ENCODE peak calls at places on chromosome 20, in four cellular contexts. One of them, this sample, is unnamed.

GRCh38 chr20:25479638-25480037 is 72.2 kb downstream of the GINS1 start:
- DNase-seq in body of pancreas: no peak
- DNase-seq in PC-3: no peak
- DNase-seq in HFF-Myc: no peak
- DNase-seq in this sample: no peak

GRCh38 chr20:43323592-43323991 is 133.9 kb upstream of the PTPRT start:
- DNase-seq in body of pancreas: no peak
- DNase-seq in PC-3: no peak
- DNase-seq in HFF-Myc: no peak
- DNase-seq in this sample: no peak

GRCh38 chr20:36391456-36391855 is 85.3 kb downstream of the DLGAP4 start:
- DNase-seq in PC-3: peak
- DNase-seq in body of pancreas: no peak
- DNase-seq in HFF-Myc: no peak
- DNase-seq in this sample: no peak

GRCh38 chr20:53126185-53126584 is 154.0 kb downstream of the TSHZ2 start:
- DNase-seq in PC-3: no peak
- DNase-seq in body of pancreas: no peak
- DNase-seq in HFF-Myc: no peak
- DNase-seq in this sample: no peak

GRCh38 chr20:38192323-38192885 is 27.3 kb upstream of the TGM2 start:
- DNase-seq in PC-3: no peak
- DNase-seq in body of pancreas: no peak
- DNase-seq in HFF-Myc: no peak
- DNase-seq in this sample: no peak

GRCh38 chr20:56808732-56809131 is 179.6 kb downstream of the TFAP2C start:
- DNase-seq in HFF-Myc: no peak
- DNase-seq in PC-3: no peak
- DNase-seq in body of pancreas: no peak
- DNase-seq in this sample: no peak

GRCh38 chr20:54909702-54910101 is 434.3 kb downstream of the DOK5 start:
- DNase-seq in PC-3: no peak
- DNase-seq in body of pancreas: no peak
- DNase-seq in HFF-Myc: no peak
- DNase-seq in this sample: no peak

GRCh38 chr20:47315339-47315662 is 41.2 kb downstream of the ZMYND8 start:
- DNase-seq in body of pancreas: no peak
- DNase-seq in HFF-Myc: no peak
- DNase-seq in PC-3: peak
- DNase-seq in this sample: no peak

GRCh38 chr20:33443006-33443511 is 504 bp downstream of the SNTA1 start:
- DNase-seq in HFF-Myc: no peak
- DNase-seq in body of pancreas: peak
- DNase-seq in PC-3: no peak
- DNase-seq in this sample: no peak

GRCh38 chr20:54875307-54875706 is 399.9 kb downstream of the DOK5 start:
- DNase-seq in PC-3: no peak
- DNase-seq in body of pancreas: no peak
- DNase-seq in HFF-Myc: no peak
- DNase-seq in this sample: no peak

GRCh38 chr20:62020935-62021701 is 44.6 kb downstream of the TAF4 start:
- DNase-seq in HFF-Myc: no peak
- DNase-seq in body of pancreas: peak
- DNase-seq in PC-3: no peak
- DNase-seq in this sample: no peak

GRCh38 chr20:56395166-56395565 is 2.7 kb downstream of the CSTF1 start:
- DNase-seq in HFF-Myc: no peak
- DNase-seq in PC-3: no peak
- DNase-seq in body of pancreas: no peak
- DNase-seq in this sample: no peak

GRCh38 chr20:63735859-63736718 is at the start of gene LIME1:
- DNase-seq in body of pancreas: no peak
- DNase-seq in HFF-Myc: no peak
- DNase-seq in PC-3: no peak
- DNase-seq in this sample: peak

GRCh38 chr20:63734111-63734945 is 2.1 kb upstream of the LIME1 start:
- DNase-seq in HFF-Myc: no peak
- DNase-seq in PC-3: no peak
- DNase-seq in body of pancreas: no peak
- DNase-seq in this sample: peak

GRCh38 chr20:63736893-63737689 is 627 bp downstream of the LIME1 start:
- DNase-seq in body of pancreas: peak
- DNase-seq in HFF-Myc: no peak
- DNase-seq in PC-3: no peak
- DNase-seq in this sample: peak

GRCh38 chr20:63733579-63734081 is 2.8 kb upstream of the LIME1 start:
- DNase-seq in HFF-Myc: no peak
- DNase-seq in PC-3: no peak
- DNase-seq in body of pancreas: no peak
- DNase-seq in this sample: no peak

GRCh38 chr20:63734946-63735858 is 1.3 kb upstream of the LIME1 start:
- DNase-seq in PC-3: no peak
- DNase-seq in HFF-Myc: no peak
- DNase-seq in body of pancreas: no peak
- DNase-seq in this sample: peak
- TF ChIP-seq CTCF in PC-3: no peak
- TF ChIP-seq CTCF in HFF-Myc: no peak
- TF ChIP-seq CTCF in body of pancreas: no peak
- TF ChIP-seq CTCF in this sample: no peak

DNA sequence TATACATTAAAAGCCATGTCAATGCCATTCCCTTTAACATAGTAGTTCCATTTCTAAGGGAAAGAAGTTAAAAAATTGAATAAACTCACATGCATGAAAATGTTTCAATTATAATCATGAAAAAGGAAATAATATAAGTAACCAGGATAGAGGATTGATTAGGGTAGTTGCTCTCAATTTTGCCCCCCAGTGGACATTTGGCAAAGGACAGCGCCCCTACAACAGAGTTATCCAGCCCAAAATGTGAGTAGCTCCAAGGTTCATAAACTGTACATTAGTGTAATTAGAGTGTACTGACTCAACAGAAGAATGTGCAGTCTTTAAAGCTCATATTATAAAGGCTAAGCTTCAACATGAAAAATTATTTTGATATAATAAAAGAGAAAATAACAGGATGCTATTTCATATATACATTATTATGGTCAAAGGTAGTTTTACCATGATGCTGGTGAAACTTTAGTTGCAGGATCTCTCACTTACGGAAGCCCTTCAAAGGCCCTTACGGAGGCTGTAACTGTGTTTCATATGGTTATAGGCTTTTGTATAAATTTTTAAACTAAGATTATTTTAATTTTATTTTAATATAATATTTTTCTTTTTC is 403.4 kb downstream of the PLCB1 start:
- DNase-seq in PC-3: peak
- DNase-seq in body of pancreas: peak
- DNase-seq in HFF-Myc: no peak
- DNase-seq in this sample: no peak
- TF ChIP-seq CTCF in PC-3: peak
- TF ChIP-seq CTCF in body of pancreas: peak
- TF ChIP-seq CTCF in HFF-Myc: peak
- TF ChIP-seq CTCF in this sample: peak

GRCh38 chr20:1334761-1335160 is 5.8 kb upstream of the SDCBP2 start:
- DNase-seq in PC-3: no peak
- DNase-seq in body of pancreas: no peak
- DNase-seq in HFF-Myc: no peak
- DNase-seq in this sample: no peak
- TF ChIP-seq CTCF in PC-3: peak
- TF ChIP-seq CTCF in body of pancreas: no peak
- TF ChIP-seq CTCF in HFF-Myc: no peak
- TF ChIP-seq CTCF in this sample: no peak

GRCh38 chr20:41029150-41029872 is 689 bp downstream of the TOP1 start:
- DNase-seq in body of pancreas: peak
- DNase-seq in HFF-Myc: no peak
- DNase-seq in PC-3: no peak
- DNase-seq in this sample: peak
- TF ChIP-seq CTCF in body of pancreas: no peak
- TF ChIP-seq CTCF in HFF-Myc: no peak
- TF ChIP-seq CTCF in PC-3: no peak
- TF ChIP-seq CTCF in this sample: no peak

DNA sequence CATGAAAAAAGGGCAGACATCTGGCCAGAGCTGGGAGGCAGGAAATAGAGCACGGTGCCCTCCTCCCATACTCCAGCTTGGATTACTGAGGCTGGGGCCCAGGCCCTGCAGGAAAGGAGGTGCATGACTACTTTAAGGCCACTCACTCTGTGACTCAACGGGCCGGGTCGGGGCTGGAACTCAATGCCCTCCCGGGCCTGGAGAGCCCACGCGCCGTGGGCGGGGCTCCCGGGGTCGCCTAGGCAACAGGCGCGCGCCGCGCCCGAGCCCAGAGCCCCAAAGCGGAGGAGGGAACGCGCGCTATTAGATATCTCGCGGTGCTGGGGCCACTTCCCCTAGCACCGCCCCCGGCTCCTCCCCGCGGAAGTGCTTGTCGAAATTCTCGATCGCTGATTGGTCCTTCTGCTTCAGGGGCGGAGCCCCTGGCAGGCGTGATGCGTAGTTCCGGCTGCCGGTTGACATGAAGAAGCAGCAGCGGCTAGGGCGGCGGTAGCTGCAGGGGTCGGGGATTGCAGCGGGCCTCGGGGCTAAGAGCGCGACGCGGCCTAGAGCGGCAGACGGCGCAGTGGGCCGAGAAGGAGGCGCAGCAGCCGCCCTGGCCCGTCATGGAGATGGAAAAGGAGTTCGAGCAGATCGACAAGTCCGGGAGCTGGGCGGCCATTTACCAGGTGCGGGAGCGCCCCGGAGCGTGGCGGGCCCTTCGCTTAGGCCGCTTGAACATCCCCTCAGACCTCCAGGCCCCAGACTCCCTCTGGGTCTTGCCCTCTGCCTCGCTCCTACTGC is at the start of gene PTPN1:
- DNase-seq in HFF-Myc: peak
- DNase-seq in PC-3: peak
- DNase-seq in body of pancreas: peak
- DNase-seq in this sample: peak
- TF ChIP-seq CTCF in HFF-Myc: no peak
- TF ChIP-seq CTCF in PC-3: no peak
- TF ChIP-seq CTCF in body of pancreas: no peak
- TF ChIP-seq CTCF in this sample: no peak

GRCh38 chr20:49543071-49543857 is 24.7 kb downstream of the PTGIS start:
- DNase-seq in PC-3: no peak
- DNase-seq in HFF-Myc: no peak
- DNase-seq in body of pancreas: no peak
- DNase-seq in this sample: no peak
- TF ChIP-seq CTCF in PC-3: no peak
- TF ChIP-seq CTCF in HFF-Myc: no peak
- TF ChIP-seq CTCF in body of pancreas: no peak
- TF ChIP-seq CTCF in this sample: no peak

DNA sequence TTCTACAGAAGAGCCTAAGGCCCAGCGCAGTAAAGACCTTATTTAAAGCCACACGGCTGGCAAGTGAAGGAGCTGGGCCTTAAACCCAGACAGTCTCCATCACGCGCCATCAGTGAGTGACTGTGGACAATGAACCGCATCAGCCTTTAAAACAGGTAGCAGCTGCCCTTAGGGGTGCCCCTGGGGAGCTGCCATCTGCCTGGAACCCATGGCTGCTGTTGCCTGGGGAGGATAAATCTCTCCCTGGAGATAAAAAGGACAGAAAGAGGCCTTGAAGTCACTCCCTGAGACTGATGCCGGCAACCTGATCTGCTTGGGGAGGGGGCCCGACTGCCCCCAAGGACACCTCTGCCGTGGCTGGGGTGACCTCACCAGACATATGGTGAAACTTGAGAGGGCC is 73.5 kb downstream of the PREX1 start:
- DNase-seq in PC-3: no peak
- DNase-seq in body of pancreas: no peak
- DNase-seq in HFF-Myc: no peak
- DNase-seq in this sample: no peak
- TF ChIP-seq CTCF in PC-3: no peak
- TF ChIP-seq CTCF in body of pancreas: no peak
- TF ChIP-seq CTCF in HFF-Myc: no peak
- TF ChIP-seq CTCF in this sample: no peak

GRCh38 chr20:8951136-8951535 is 117.8 kb upstream of the PLCB4 start:
- DNase-seq in HFF-Myc: no peak
- DNase-seq in PC-3: no peak
- DNase-seq in body of pancreas: no peak
- DNase-seq in this sample: no peak

DNA sequence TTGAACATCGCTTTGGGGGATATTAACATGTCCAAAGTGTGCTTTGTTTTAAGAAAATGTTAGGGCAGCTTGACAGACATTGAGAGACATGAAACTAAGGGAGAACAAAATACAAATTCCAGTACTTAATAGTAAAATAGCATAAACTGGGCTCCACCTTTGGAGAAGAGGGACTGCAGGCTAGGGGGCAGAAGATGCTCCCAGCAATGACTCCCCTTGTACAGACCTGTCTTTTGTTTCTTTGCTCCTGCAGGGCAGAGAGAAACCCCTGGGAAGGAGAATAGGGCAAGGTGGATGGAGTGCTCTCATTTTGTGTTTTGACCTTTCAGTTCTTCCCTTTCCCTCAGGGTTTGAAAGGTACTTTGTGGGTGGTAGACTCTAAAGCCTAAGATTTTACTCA is 115.6 kb upstream of the PLCB4 start:
- DNase-seq in HFF-Myc: no peak
- DNase-seq in body of pancreas: no peak
- DNase-seq in PC-3: no peak
- DNase-seq in this sample: no peak
- TF ChIP-seq CTCF in HFF-Myc: no peak
- TF ChIP-seq CTCF in body of pancreas: no peak
- TF ChIP-seq CTCF in PC-3: peak
- TF ChIP-seq CTCF in this sample: no peak

DNA sequence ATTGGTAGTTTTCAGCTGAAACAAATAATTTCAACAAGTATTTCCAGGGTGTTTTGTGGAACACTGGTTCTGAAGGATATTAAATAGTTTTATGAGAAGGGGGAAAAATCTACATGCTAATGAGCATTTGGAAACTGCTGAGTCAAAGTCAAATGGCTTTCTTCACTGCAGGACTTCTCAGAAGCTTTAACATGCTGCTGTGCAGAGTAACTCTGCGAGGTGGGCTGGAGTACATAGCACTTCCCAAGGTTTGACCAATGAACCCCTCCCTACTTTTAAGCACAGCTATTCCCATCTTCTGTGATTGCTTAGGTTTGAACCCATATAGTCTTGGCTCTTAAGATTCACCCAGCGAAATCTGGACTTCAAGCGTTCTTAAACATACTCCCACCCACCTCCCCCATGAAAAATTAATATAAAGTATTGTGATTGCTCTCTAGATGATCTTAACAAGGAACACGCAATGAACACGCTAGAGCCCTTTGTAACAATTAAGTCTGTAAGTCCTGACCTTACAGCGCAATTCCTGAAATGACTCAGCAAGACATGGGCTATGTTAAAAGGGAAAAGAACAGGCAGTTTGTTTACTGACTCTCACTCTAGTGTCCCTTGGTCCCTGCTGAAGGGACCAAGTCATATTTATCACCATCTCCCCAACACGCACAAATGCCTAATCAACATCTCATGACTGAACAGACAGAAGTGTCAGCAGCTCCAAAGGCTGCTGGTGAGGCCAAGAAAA is 105.2 kb downstream of the NFATC2 start:
- DNase-seq in PC-3: no peak
- DNase-seq in HFF-Myc: no peak
- DNase-seq in body of pancreas: no peak
- DNase-seq in this sample: no peak
- TF ChIP-seq CTCF in PC-3: no peak
- TF ChIP-seq CTCF in HFF-Myc: no peak
- TF ChIP-seq CTCF in body of pancreas: no peak
- TF ChIP-seq CTCF in this sample: no peak

This sample was measured in GM10248.